ENCODE peak calls at places on chromosomes 5 and 9, in ten cellular contexts. A is IMR-90; K is CD8-positive, alpha-beta T cell; E is pancreas; B is hepatocyte; X is upper lobe of right lung; Z is tibial nerve; C is naive thymus-derived CD4-positive, alpha-beta T cell; T is aorta; N is uterus. O is an unnamed sample.

GRCh38 chr5:14234204-14234603 is 91.1 kb downstream of the TRIO start:
- DNase-seq in N (no peak), A (no peak), Z (no peak), C (no peak), K (no peak), B (no peak), E (no peak), X (no peak), T (no peak), O (no peak)

GRCh38 chr5:166581827-166582226 is 1709.6 kb upstream of the WWC1 start:
- DNase-seq in E (no peak), T (no peak), Z (no peak), C (no peak), B (no peak), A (no peak), N (no peak), K (no peak), X (no peak), O (no peak)

GRCh38 chr5:134594797-134595457 is 37.7 kb downstream of the SAR1B start:
- DNase-seq in C (no peak), K (no peak), A (no peak), X (no peak), N (no peak), E (no peak), T (no peak), B (no peak), Z (no peak), O (no peak)

GRCh38 chr5:128535225-128535624 is 2.8 kb downstream of the FBN2 start:
- DNase-seq in N (no peak), B (no peak), C (no peak), A (no peak), T (no peak), E (no peak), X (no peak), Z (no peak), K (no peak), O (no peak)

GRCh38 chr5:124908603-124909451 is 162.4 kb upstream of the ZNF608 start:
- DNase-seq in B (peak; percentile 40), Z (no peak), E (no peak), X (no peak), A (peak; percentile 18), K (no peak), T (no peak), C (no peak), N (no peak), O (no peak)

GRCh38 chr9:124020520-124021384 is 9.2 kb downstream of the LHX2 start:
- DNase-seq in T (no peak), N (no peak), A (no peak), K (no peak), Z (no peak), X (no peak), E (no peak), B (no peak), C (no peak), O (no peak)

GRCh38 chr5:35668320-35668719 is 50.7 kb downstream of the SPEF2 start:
- DNase-seq in B (no peak), T (no peak), Z (no peak), N (no peak), E (no peak), K (no peak), A (no peak), X (no peak), C (no peak), O (no peak)

GRCh38 chr5:74543162-74543995 is 97.1 kb downstream of the ENC1 start:
- DNase-seq in E (peak; percentile 51), K (no peak), Z (no peak), C (no peak), A (peak; percentile 80), X (no peak), T (no peak), N (peak; percentile 41), B (peak; percentile 67), O (peak; percentile 94)

GRCh38 chr9:4741365-4742031 is 496 bp upstream of the AK3 start:
- DNase-seq in A (no peak), B (peak; percentile 51), K (no peak), Z (no peak), X (peak; percentile 72), N (peak; percentile 41), E (peak; percentile 52), T (peak; percentile 80), C (peak; percentile 17), O (no peak)

GRCh38 chr5:174020928-174021304 is 24.6 kb upstream of the NSG2 start:
- DNase-seq in T (no peak), K (no peak), C (no peak), A (no peak), Z (no peak), E (no peak), X (no peak), N (no peak), B (no peak), O (no peak)

GRCh38 chr5:38856660-38857059 is 10.8 kb downstream of the OSMR start:
- DNase-seq in N (no peak), X (no peak), T (no peak), E (no peak), B (no peak), A (no peak), C (no peak), K (no peak), Z (no peak), O (no peak)

GRCh38 chr9:37426846-37427245 is 4.3 kb downstream of the GRHPR start:
- DNase-seq in B (no peak), N (no peak), K (no peak), C (no peak), X (no peak), T (peak; percentile 30), Z (no peak), E (no peak), A (no peak), O (no peak)

GRCh38 chr5:142677212-142677611 is 8.7 kb downstream of the FGF1 start:
- DNase-seq in B (no peak), X (no peak), Z (no peak), T (no peak), K (no peak), E (no peak), C (no peak), N (no peak), A (peak; percentile 61), O (no peak)

DNA sequence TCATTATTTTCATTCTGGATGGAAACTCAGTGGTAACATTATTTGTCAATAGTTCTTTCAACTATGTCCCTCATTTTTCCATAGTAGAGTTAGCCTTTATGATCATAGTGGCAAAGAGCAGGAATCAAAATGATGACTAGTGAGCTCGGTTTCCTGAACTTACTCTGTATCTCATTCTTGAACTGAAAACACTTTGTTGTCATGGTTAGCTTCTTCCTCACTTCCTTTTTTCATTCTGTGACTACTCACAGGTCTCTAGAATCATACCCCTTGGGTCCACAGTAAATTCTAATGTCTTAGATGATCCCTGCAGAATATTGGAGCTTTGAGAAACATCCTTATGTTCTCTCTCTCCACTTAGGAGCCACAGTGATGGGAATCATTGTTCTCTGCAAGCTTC is 29.4 kb upstream of the RECK start:
- DNase-seq in E (no peak), C (no peak), Z (no peak), N (no peak), X (no peak), T (no peak), K (no peak), B (no peak), A (no peak), O (no peak)
- H3K9me3 ChIP-seq in E (no peaks in the 10 kb centered on the region), C (no peaks in the 10 kb centered on the region), Z (no peaks in the 10 kb centered on the region), N (no peaks in the 10 kb centered on the region), X (no peaks in the 10 kb centered on the region), T (peaks cover 6% of the 10 kb centered on the region), K (no peaks in the 10 kb centered on the region), B (no peaks in the 10 kb centered on the region), A (peaks cover 9% of the 10 kb centered on the region), O (no peaks in the 10 kb centered on the region)

GRCh38 chr9:33044162-33044673 is 19.1 kb downstream of the DNAJA1 start:
- DNase-seq in A (peak; percentile 93), E (peak; percentile 77), T (peak; percentile 95), Z (peak; percentile 79), C (peak; percentile 74), K (peak; percentile 38), N (peak; percentile 85), X (peak; percentile 91), B (peak; percentile 91), O (peak; percentile 76)
- H3K36me3 ChIP-seq in A (peaks cover 12% of the 10 kb centered on the region), E (peaks cover 10% of the 10 kb centered on the region), T (peaks cover 6% of the 10 kb centered on the region), Z (peaks cover 48% of the 10 kb centered on the region), C (no peaks in the 10 kb centered on the region), K (peaks cover 3% of the 10 kb centered on the region), N (no peaks in the 10 kb centered on the region), X (peaks cover 57% of the 10 kb centered on the region), B (no peaks in the 10 kb centered on the region), O (peaks cover 37% of the 10 kb centered on the region)

GRCh38 chr9:114377046-114377445 is 10.7 kb downstream of the AKNA start:
- DNase-seq in T (peak; percentile 63), B (no peak), C (no peak), E (no peak), X (no peak), Z (no peak), K (no peak), A (no peak), N (no peak), O (no peak)
- H3K27ac ChIP-seq in T (no peak overlapping the region), B (no peak overlapping the region), C (peak overlapping the region; percentile 67), E (no peak overlapping the region), X (no peak overlapping the region), Z (no peak overlapping the region), K (peak overlapping the region; percentile 31), A (no peak overlapping the region), N (peak overlapping the region; percentile 50), O (no peak overlapping the region)

DNA sequence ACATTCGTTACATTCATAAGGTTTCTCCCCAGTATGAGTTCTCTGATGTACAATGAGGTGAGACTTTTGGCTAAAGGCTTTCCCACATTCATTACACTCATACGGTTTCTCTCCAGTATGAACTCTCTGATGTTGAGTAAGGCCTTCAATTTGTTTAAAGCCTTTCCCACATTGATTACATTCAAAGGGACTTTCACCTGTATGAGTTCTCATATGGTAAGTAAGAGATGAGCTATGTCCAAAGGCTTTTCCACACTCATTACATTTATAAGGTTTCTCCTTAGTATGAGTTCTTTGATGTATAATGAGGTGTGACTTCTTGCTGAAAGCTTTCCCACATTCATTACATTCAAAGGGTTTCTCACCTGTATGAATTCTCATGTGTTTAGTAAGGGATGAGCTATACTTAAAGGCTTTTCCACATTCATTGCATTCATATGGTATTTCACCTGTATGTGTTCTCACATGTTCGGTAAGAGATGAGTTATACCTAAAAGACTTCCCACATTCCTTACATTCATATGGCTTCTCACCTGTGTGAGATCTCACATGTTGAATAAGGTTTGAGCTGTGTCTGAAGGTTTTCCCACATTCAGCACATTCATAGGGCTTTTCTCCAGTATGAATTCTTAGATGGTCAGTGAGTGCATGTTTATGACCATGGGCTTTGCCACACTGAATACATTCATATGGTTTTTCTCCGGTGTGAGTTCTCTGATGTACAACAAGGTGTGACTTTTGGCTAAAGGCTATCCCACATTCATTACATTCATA is 13.5 kb downstream of the ZFP37 start:
- DNase-seq in B (no peak), A (no peak), X (no peak), Z (no peak), E (no peak), C (no peak), N (no peak), T (no peak), K (no peak), O (no peak)
- H3K9me3 ChIP-seq in B (peaks cover 88% of the 10 kb centered on the region), A (peaks cover 67% of the 10 kb centered on the region), X (peaks cover 98% of the 10 kb centered on the region), Z (peaks cover 32% of the 10 kb centered on the region), E (peaks cover 14% of the 10 kb centered on the region), C (peaks cover 92% of the 10 kb centered on the region), N (peaks cover 94% of the 10 kb centered on the region), T (peaks cover 12% of the 10 kb centered on the region), K (peaks cover 56% of the 10 kb centered on the region), O (peaks cover 49% of the 10 kb centered on the region)

GRCh38 chr9:7790819-7791182 is 8.8 kb downstream of the DMAC1 start:
- DNase-seq in K (no peak), X (no peak), Z (no peak), T (no peak), B (no peak), A (no peak), N (no peak), E (no peak), C (no peak), O (no peak)
- H3K36me3 ChIP-seq in K (peaks cover 6% of the 10 kb centered on the region), X (peaks cover 19% of the 10 kb centered on the region), Z (peaks cover 47% of the 10 kb centered on the region), T (peaks cover 3% of the 10 kb centered on the region), B (no peaks in the 10 kb centered on the region), A (peaks cover 5% of the 10 kb centered on the region), N (no peaks in the 10 kb centered on the region), E (no peaks in the 10 kb centered on the region), C (no peaks in the 10 kb centered on the region), O (peaks cover 15% of the 10 kb centered on the region)